ENCODE peak calls at places on chromosomes 3 and 15, in six cellular contexts. N is fibroblast of lung; A is lower lobe of right lung; F is C1 segment of cervical spinal cord; V is natural killer cell; G is activated CD8-positive, alpha-beta memory T cell treated with anti-CD3 and anti-CD28 coated beads, Interleukin-2, amount 50 U/mL, for 48 hours. D is an unnamed sample.
A peak's percentile ranks its signal among the peaks of the same experiment; 100 is the strongest.

GRCh38 chr15:26451995-26452394 is 320.9 kb downstream of the GABRB3 start:
- DNase-seq in A (no peak), F (no peak), V (no peak), N (no peak), G (no peak), D (no peak)

GRCh38 chr3:64438837-64439236 is 213.6 kb upstream of the PRICKLE2 start:
- DNase-seq in V (no peak), A (no peak), F (peak; percentile 32), N (no peak), G (no peak), D (no peak)

GRCh38 chr3:21979706-21980105 is 228.7 kb upstream of the ZNF385D start:
- DNase-seq in N (peak; percentile 79), A (no peak), F (no peak), V (no peak), G (no peak), D (no peak)

GRCh38 chr15:80436511-80437307 is 32.5 kb downstream of the ARNT2 start:
- DNase-seq in G (no peak), A (no peak), F (no peak), V (no peak), N (peak; percentile 82), D (no peak)

GRCh38 chr15:37204698-37205097 is 104.3 kb upstream of the MEIS2 start:
- DNase-seq in V (no peak), A (no peak), F (no peak), N (no peak), G (no peak), D (no peak)

GRCh38 chr3:56467108-56467507 is 1.2 kb downstream of the ERC2 start:
- DNase-seq in F (peak; percentile 37), V (no peak), G (peak; percentile 53), N (peak; percentile 85), A (peak; percentile 83), D (no peak)

GRCh38 chr3:187327827-187328226 is 36.3 kb upstream of the MASP1 start:
- DNase-seq in N (no peak), F (no peak), G (no peak), A (no peak), V (no peak), D (no peak)

GRCh38 chr15:33587773-33588172 is 277.0 kb downstream of the RYR3 start:
- DNase-seq in F (no peak), N (peak; percentile 91), G (no peak), V (no peak), A (no peak), D (peak; percentile 29)

GRCh38 chr3:26703519-26703918 is 80.9 kb downstream of the LRRC3B start:
- DNase-seq in F (no peak), V (no peak), G (no peak), A (no peak), N (no peak), D (no peak)

GRCh38 chr15:22956257-22956979 is 23.8 kb downstream of the CYFIP1 start:
- DNase-seq in N (peak; percentile 18), F (no peak), A (no peak), V (no peak), G (no peak), D (no peak)

GRCh38 chr3:70180664-70181063 is 131.8 kb downstream of the MDFIC2 start:
- DNase-seq in V (no peak), F (no peak), G (no peak), A (no peak), N (no peak), D (no peak)

GRCh38 chr3:134807189-134807588 is 12.1 kb downstream of the EPHB1 start:
- DNase-seq in F (no peak), G (no peak), N (no peak), A (no peak), V (no peak), D (no peak)

D was measured in foreskin melanocyte.